ENCODE peak calls at places on chromosomes 7 and 10, in five cellular contexts. One of them, this sample, is unnamed.

GRCh38 chr7:25945608-25946007 is 206.4 kb upstream of the NFE2L3 start:
- DNase-seq in left ventricle myocardium inferior: no peak
- DNase-seq in PC-3: no peak
- DNase-seq in prostate gland: no peak
- DNase-seq in naive thymus-derived CD4-positive, alpha-beta T cell: no peak
- DNase-seq in this sample: no peak

GRCh38 chr7:155296788-155297516 is 726 bp upstream of the INSIG1 start:
- DNase-seq in left ventricle myocardium inferior: peak; percentile 43
- DNase-seq in PC-3: peak; percentile 62
- DNase-seq in prostate gland: peak; percentile 34
- DNase-seq in naive thymus-derived CD4-positive, alpha-beta T cell: peak; percentile 89
- DNase-seq in this sample: peak; percentile 91

GRCh38 chr10:79097021-79097695 is 28.4 kb downstream of the ZMIZ1 start:
- DNase-seq in left ventricle myocardium inferior: no peak
- DNase-seq in PC-3: no peak
- DNase-seq in prostate gland: no peak
- DNase-seq in naive thymus-derived CD4-positive, alpha-beta T cell: no peak
- DNase-seq in this sample: no peak

GRCh38 chr7:151375530-151376217 is 34.1 kb downstream of the NUB1 start:
- DNase-seq in left ventricle myocardium inferior: no peak
- DNase-seq in PC-3: no peak
- DNase-seq in prostate gland: no peak
- DNase-seq in naive thymus-derived CD4-positive, alpha-beta T cell: no peak
- DNase-seq in this sample: no peak

GRCh38 chr7:105862770-105863169 is 13.6 kb downstream of the ATXN7L1 start:
- DNase-seq in left ventricle myocardium inferior: no peak
- DNase-seq in PC-3: no peak
- DNase-seq in prostate gland: no peak
- DNase-seq in naive thymus-derived CD4-positive, alpha-beta T cell: no peak
- DNase-seq in this sample: no peak

GRCh38 chr10:96878071-96878470 is 46.0 kb downstream of the LCOR start:
- DNase-seq in left ventricle myocardium inferior: no peak
- DNase-seq in PC-3: no peak
- DNase-seq in prostate gland: no peak
- DNase-seq in naive thymus-derived CD4-positive, alpha-beta T cell: no peak
- DNase-seq in this sample: no peak

GRCh38 chr10:27041196-27041595 is 59.1 kb downstream of the ANKRD26 start:
- DNase-seq in left ventricle myocardium inferior: no peak
- DNase-seq in PC-3: no peak
- DNase-seq in prostate gland: no peak
- DNase-seq in naive thymus-derived CD4-positive, alpha-beta T cell: no peak
- DNase-seq in this sample: no peak

GRCh38 chr10:86205761-86206145 is 160.8 kb downstream of the GRID1 start:
- DNase-seq in left ventricle myocardium inferior: no peak
- DNase-seq in PC-3: no peak
- DNase-seq in prostate gland: no peak
- DNase-seq in naive thymus-derived CD4-positive, alpha-beta T cell: no peak
- DNase-seq in this sample: no peak

GRCh38 chr10:59266321-59266720 is 89.9 kb downstream of the PHYHIPL start:
- DNase-seq in left ventricle myocardium inferior: no peak
- DNase-seq in PC-3: no peak
- DNase-seq in prostate gland: no peak
- DNase-seq in naive thymus-derived CD4-positive, alpha-beta T cell: no peak
- DNase-seq in this sample: no peak

GRCh38 chr10:110364531-110364937 is 59.8 kb upstream of the SMNDC1 start:
- DNase-seq in left ventricle myocardium inferior: no peak
- DNase-seq in PC-3: peak; percentile 65
- DNase-seq in prostate gland: no peak
- DNase-seq in naive thymus-derived CD4-positive, alpha-beta T cell: no peak
- DNase-seq in this sample: no peak

GRCh38 chr10:86340991-86341260 is 25.7 kb downstream of the GRID1 start:
- DNase-seq in left ventricle myocardium inferior: no peak
- DNase-seq in PC-3: no peak
- DNase-seq in prostate gland: no peak
- DNase-seq in naive thymus-derived CD4-positive, alpha-beta T cell: no peak
- DNase-seq in this sample: no peak

GRCh38 chr7:20238754-20239324 is 21.7 kb upstream of the MACC1 start:
- DNase-seq in left ventricle myocardium inferior: no peak
- DNase-seq in PC-3: no peak
- DNase-seq in prostate gland: no peak
- DNase-seq in naive thymus-derived CD4-positive, alpha-beta T cell: no peak
- DNase-seq in this sample: peak; percentile 71

GRCh38 chr7:134779741-134780065 is 269 bp downstream of the CALD1 start:
- DNase-seq in left ventricle myocardium inferior: no peak
- DNase-seq in PC-3: no peak
- DNase-seq in prostate gland: no peak
- DNase-seq in naive thymus-derived CD4-positive, alpha-beta T cell: no peak
- DNase-seq in this sample: no peak

GRCh38 chr7:134732739-134733138 is 46.7 kb upstream of the CALD1 start:
- DNase-seq in left ventricle myocardium inferior: no peak
- DNase-seq in PC-3: no peak
- DNase-seq in prostate gland: no peak
- DNase-seq in naive thymus-derived CD4-positive, alpha-beta T cell: no peak
- DNase-seq in this sample: no peak

GRCh38 chr7:152435384-152436278 is at the start of gene KMT2C:
- DNase-seq in left ventricle myocardium inferior: peak; percentile 58
- DNase-seq in PC-3: peak; percentile 45
- DNase-seq in prostate gland: peak; percentile 55
- DNase-seq in naive thymus-derived CD4-positive, alpha-beta T cell: peak; percentile 53
- DNase-seq in this sample: peak; percentile 71

GRCh38 chr7:95404316-95404715 is 8.1 kb upstream of the PON3 start:
- DNase-seq in left ventricle myocardium inferior: peak; percentile 22
- DNase-seq in PC-3: no peak
- DNase-seq in prostate gland: no peak
- DNase-seq in naive thymus-derived CD4-positive, alpha-beta T cell: no peak
- DNase-seq in this sample: peak; percentile 34

GRCh38 chr7:142908921-142909870 is 23.7 kb upstream of the TRPV6 start:
- DNase-seq in left ventricle myocardium inferior: no peak
- DNase-seq in PC-3: no peak
- DNase-seq in prostate gland: no peak
- DNase-seq in naive thymus-derived CD4-positive, alpha-beta T cell: no peak
- DNase-seq in this sample: no peak

GRCh38 chr7:114533151-114533550 is 118.5 kb downstream of the FOXP2 start:
- DNase-seq in left ventricle myocardium inferior: no peak
- DNase-seq in PC-3: no peak
- DNase-seq in prostate gland: no peak
- DNase-seq in naive thymus-derived CD4-positive, alpha-beta T cell: no peak
- DNase-seq in this sample: no peak

GRCh38 chr10:88793747-88794299 is 8.7 kb upstream of the LIPM start:
- DNase-seq in left ventricle myocardium inferior: no peak
- DNase-seq in PC-3: peak; percentile 66
- DNase-seq in prostate gland: no peak
- DNase-seq in naive thymus-derived CD4-positive, alpha-beta T cell: no peak
- DNase-seq in this sample: no peak

GRCh38 chr7:85828654-85829053 is 641.8 kb upstream of the SEMA3D start:
- DNase-seq in left ventricle myocardium inferior: no peak
- DNase-seq in PC-3: peak; percentile 5
- DNase-seq in prostate gland: no peak
- DNase-seq in naive thymus-derived CD4-positive, alpha-beta T cell: no peak
- DNase-seq in this sample: no peak

GRCh38 chr10:118139321-118139720 is 92.6 kb upstream of the RAB11FIP2 start:
- DNase-seq in left ventricle myocardium inferior: no peak
- DNase-seq in PC-3: peak; percentile 7
- DNase-seq in prostate gland: no peak
- DNase-seq in naive thymus-derived CD4-positive, alpha-beta T cell: no peak
- DNase-seq in this sample: no peak

GRCh38 chr7:95608344-95609173 is 12.2 kb upstream of the PDK4 start:
- DNase-seq in left ventricle myocardium inferior: peak; percentile 93
- DNase-seq in PC-3: peak; percentile 94
- DNase-seq in prostate gland: peak; percentile 75
- DNase-seq in naive thymus-derived CD4-positive, alpha-beta T cell: no peak
- DNase-seq in this sample: peak; percentile 94

GRCh38 chr10:133474833-133475734 is 21.3 kb downstream of the SCART1 start:
- DNase-seq in left ventricle myocardium inferior: no peak
- DNase-seq in PC-3: no peak
- DNase-seq in prostate gland: no peak
- DNase-seq in naive thymus-derived CD4-positive, alpha-beta T cell: no peak
- DNase-seq in this sample: peak; percentile 18

GRCh38 chr7:71198887-71199286 is 66.9 kb downstream of the GALNT17 start:
- DNase-seq in left ventricle myocardium inferior: no peak
- DNase-seq in PC-3: no peak
- DNase-seq in prostate gland: peak; percentile 40
- DNase-seq in naive thymus-derived CD4-positive, alpha-beta T cell: no peak
- DNase-seq in this sample: no peak

GRCh38 chr10:102948786-102949185 is 30.7 kb downstream of the CNNM2 start:
- DNase-seq in left ventricle myocardium inferior: no peak
- DNase-seq in PC-3: no peak
- DNase-seq in prostate gland: no peak
- DNase-seq in naive thymus-derived CD4-positive, alpha-beta T cell: no peak
- DNase-seq in this sample: no peak

DNA sequence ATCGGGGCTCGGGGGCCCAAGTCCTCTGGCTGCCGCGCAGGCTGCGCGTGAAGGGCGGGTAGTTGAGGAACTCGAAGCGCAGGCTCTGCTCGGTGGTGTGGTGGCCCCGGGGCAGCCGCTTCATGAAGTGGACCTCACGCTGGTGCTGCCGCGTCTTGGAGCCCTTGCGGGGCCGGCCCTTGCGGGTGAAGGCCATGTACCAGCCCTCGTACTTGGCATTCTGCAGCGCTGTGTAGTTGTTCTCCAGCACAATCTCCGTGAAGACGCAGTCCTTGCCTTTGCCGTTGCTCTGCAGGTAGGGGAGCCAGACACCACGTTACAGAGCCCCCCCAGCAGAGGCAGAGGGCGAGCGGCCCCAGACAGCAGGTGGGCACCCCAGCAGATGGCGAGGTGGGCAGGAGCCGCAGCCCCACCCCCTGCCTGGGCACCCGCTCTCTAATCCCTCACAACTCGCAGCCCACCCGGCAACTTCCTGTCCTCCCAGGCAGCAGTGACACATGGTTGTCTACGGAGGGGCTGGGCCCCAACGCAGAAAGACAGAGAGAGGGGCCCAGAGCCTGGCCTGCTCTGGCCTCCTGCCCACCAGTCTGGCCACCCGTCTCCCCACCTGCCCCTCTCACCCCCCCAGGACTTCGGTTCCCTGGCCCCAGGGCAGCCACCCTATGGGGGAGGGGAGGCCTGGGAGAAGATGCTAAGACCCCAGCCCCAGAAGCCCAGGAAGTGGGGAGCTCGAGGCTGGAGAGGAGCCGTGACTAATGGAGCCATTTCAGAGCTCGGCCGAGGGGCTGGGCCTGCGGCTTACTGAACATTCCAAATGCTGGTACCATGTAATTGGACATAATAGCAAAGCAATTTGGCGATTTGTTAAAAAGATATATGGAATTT is 5.3 kb downstream of the FGF8 start:
- DNase-seq in left ventricle myocardium inferior: no peak
- DNase-seq in PC-3: no peak
- DNase-seq in prostate gland: no peak
- DNase-seq in naive thymus-derived CD4-positive, alpha-beta T cell: no peak
- DNase-seq in this sample: peak; percentile 68
- H3K4me3 ChIP-seq in left ventricle myocardium inferior: no peak overlapping the region
- H3K4me3 ChIP-seq in PC-3: no peak overlapping the region
- H3K4me3 ChIP-seq in prostate gland: no peak overlapping the region
- H3K4me3 ChIP-seq in naive thymus-derived CD4-positive, alpha-beta T cell: no peak overlapping the region
- H3K4me3 ChIP-seq in this sample: no peak overlapping the region

DNA sequence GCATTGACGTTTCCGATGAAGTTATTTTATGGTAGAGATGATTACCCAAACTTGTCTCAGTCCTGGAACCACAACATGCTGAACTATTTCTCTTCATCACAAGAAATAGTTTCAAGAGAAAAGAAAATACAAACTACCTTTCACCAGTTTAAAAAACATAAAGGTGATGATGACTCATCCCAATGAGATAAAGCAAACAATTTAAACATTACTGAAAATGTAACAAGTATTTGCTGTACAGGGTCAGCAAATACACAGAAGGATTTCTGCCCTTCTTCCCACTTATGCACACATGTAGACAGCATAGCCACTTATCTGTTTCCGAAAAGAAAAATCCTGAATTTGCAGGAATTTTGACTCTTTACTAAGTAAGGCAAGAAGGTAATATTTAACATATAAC is 50.8 kb downstream of the RHOBTB1 start:
- DNase-seq in left ventricle myocardium inferior: no peak
- DNase-seq in PC-3: peak; percentile 65
- DNase-seq in prostate gland: no peak
- DNase-seq in naive thymus-derived CD4-positive, alpha-beta T cell: no peak
- DNase-seq in this sample: no peak
- H3K27ac ChIP-seq in left ventricle myocardium inferior: no peak overlapping the region
- H3K27ac ChIP-seq in PC-3: no peak overlapping the region
- H3K27ac ChIP-seq in prostate gland: no peak overlapping the region
- H3K27ac ChIP-seq in naive thymus-derived CD4-positive, alpha-beta T cell: no peak overlapping the region
- H3K27ac ChIP-seq in this sample: no peak overlapping the region

GRCh38 chr7:27225005-27225934 is 17.3 kb upstream of the EVX1 start:
- DNase-seq in left ventricle myocardium inferior: no peak
- DNase-seq in PC-3: no peak
- DNase-seq in prostate gland: no peak
- DNase-seq in naive thymus-derived CD4-positive, alpha-beta T cell: no peak
- DNase-seq in this sample: no peak

GRCh38 chr7:27223941-27224590 is 18.5 kb upstream of the EVX1 start:
- DNase-seq in left ventricle myocardium inferior: no peak
- DNase-seq in PC-3: no peak
- DNase-seq in prostate gland: no peak
- DNase-seq in naive thymus-derived CD4-positive, alpha-beta T cell: no peak
- DNase-seq in this sample: no peak

DNA sequence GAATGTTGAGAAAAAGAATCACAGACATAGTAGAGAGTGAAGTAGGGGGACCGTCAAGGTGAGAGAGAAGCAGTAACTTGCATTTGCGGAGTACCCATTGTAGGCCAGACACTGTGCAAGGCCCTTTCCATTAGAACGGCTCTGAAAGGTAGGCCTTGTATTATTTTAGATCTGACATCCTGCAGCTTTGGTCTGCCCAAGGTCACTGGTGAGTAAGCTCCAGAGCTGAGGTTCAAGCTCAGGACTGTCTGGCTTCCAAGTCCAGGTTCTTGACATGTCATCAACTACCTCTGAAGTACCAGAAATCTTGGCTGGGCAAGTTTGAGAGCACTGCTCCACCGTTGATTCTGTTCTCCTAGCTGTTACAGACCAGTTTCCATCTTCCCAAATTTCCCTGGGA is 13.2 kb upstream of the EVX1 start:
- DNase-seq in left ventricle myocardium inferior: no peak
- DNase-seq in PC-3: no peak
- DNase-seq in prostate gland: no peak
- DNase-seq in naive thymus-derived CD4-positive, alpha-beta T cell: no peak
- DNase-seq in this sample: no peak
- H3K27me3 ChIP-seq in left ventricle myocardium inferior: peaks cover 97% of the 10 kb centered on the region
- H3K27me3 ChIP-seq in PC-3: no peaks in the 10 kb centered on the region
- H3K27me3 ChIP-seq in prostate gland: no peaks in the 10 kb centered on the region
- H3K27me3 ChIP-seq in naive thymus-derived CD4-positive, alpha-beta T cell: peaks cover 4% of the 10 kb centered on the region
- H3K27me3 ChIP-seq in this sample: peaks cover 35% of the 10 kb centered on the region

DNA sequence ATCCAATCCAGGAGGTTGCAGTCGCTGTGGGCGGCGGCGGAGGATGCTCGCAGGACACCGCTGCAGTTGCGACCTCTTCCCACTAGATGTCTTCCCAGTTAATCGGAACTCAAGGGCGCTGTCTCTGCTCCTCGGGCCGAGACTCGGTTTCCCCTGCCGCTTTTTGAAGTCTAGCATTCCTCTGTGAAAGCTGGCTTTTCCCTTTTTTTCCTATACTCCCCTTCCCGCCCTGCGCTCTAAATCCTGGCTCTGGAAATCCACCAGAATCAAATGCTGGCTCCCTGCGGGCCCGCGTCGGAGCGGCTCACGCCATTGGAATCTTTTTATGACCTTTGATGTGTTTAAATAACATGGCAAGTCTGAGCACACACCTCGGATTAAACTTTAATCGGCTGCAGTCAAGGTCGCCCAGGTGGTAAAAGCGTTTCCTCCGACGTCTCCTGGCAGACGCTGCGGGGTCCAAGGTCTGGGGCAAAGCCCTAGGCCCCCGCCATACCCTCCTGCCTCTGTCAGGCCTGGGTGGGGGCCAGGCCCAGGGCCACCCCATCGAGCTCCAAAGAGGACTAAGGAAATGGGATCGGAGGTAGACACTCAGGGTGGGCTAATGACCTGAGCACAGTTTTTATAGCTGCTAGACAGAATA is 10.7 kb upstream of the HOXA13 start:
- DNase-seq in left ventricle myocardium inferior: no peak
- DNase-seq in PC-3: peak; percentile 65
- DNase-seq in prostate gland: peak; percentile 64
- DNase-seq in naive thymus-derived CD4-positive, alpha-beta T cell: no peak
- DNase-seq in this sample: no peak
- H3K4me3 ChIP-seq in left ventricle myocardium inferior: peak overlapping the region; percentile 51
- H3K4me3 ChIP-seq in PC-3: peak overlapping the region; percentile 65
- H3K4me3 ChIP-seq in prostate gland: peak overlapping the region; percentile 26
- H3K4me3 ChIP-seq in naive thymus-derived CD4-positive, alpha-beta T cell: no peak overlapping the region
- H3K4me3 ChIP-seq in this sample: no peak overlapping the region